ENCODE peak calls at places on chromosome 5, in seven cellular contexts. V is right cardiac atrium; N is AG09319; H is T-cell; A is naive thymus-derived CD8-positive, alpha-beta T cell; F is stimulated activated CD8-positive, alpha-beta memory T cell treated with anti-CD3 and anti-CD28 coated beads, Interleukin-15, amount 100 ng/mL, for 4 hours; W is GM04503. S is an unnamed sample.
A peak's percentile ranks its signal among the peaks of the same experiment; 100 is the strongest.

GRCh38 chr5:34930527-34930844 is 1.1 kb downstream of the DNAJC21 start:
- DNase-seq in W (peak; percentile 16), V (no peak), N (no peak), A (no peak), H (no peak), F (no peak), S (no peak)

GRCh38 chr5:73119492-73120157 is 750 bp upstream of the TMEM171 start:
- DNase-seq in N (no peak), H (no peak), A (no peak), F (no peak), W (no peak), V (no peak), S (no peak)

GRCh38 chr5:25881318-25882036 is 1156.9 kb downstream of the CDH9 start:
- DNase-seq in V (no peak), F (no peak), H (no peak), N (no peak), A (no peak), W (no peak), S (no peak)

GRCh38 chr5:176578391-176578808 is 29.3 kb downstream of the CDHR2 start:
- DNase-seq in V (no peak), A (no peak), W (no peak), N (no peak), H (peak; percentile 40), F (no peak), S (no peak)

GRCh38 chr5:143698534-143698933 is 113.4 kb upstream of the HMHB1 start:
- DNase-seq in W (no peak), F (no peak), N (no peak), V (no peak), A (no peak), H (no peak), S (no peak)

GRCh38 chr5:115774684-115775083 is 41.8 kb downstream of the CDO1 start:
- DNase-seq in A (no peak), W (no peak), H (no peak), V (peak; percentile 24), N (no peak), F (no peak), S (no peak)

GRCh38 chr5:96079075-96079474 is 117.4 kb upstream of the ELL2 start:
- DNase-seq in N (peak; percentile 67), H (no peak), V (no peak), F (no peak), A (no peak), W (peak; percentile 79), S (no peak)

GRCh38 chr5:149063017-149063687 is at the start of gene SH3TC2:
- DNase-seq in F (no peak), H (no peak), W (peak; percentile 55), A (no peak), V (peak; percentile 57), N (no peak), S (no peak)

GRCh38 chr5:132704875-132705274 is 31.1 kb downstream of the IL4 start:
- DNase-seq in N (no peak), V (no peak), W (no peak), F (no peak), H (no peak), A (no peak), S (no peak)

GRCh38 chr5:107485184-107485583 is 185.6 kb downstream of the EFNA5 start:
- DNase-seq in V (no peak), A (no peak), H (no peak), N (no peak), W (no peak), F (no peak), S (no peak)

GRCh38 chr5:179762079-179762780 is 29.6 kb downstream of the MAML1 start:
- DNase-seq in F (no peak), A (peak; percentile 20), N (peak; percentile 16), W (peak; percentile 43), H (peak; percentile 37), V (no peak), S (no peak)

GRCh38 chr5:134242146-134242545 is 16.3 kb upstream of the PPP2CA start:
- DNase-seq in F (no peak), N (no peak), W (no peak), V (no peak), H (no peak), A (no peak), S (no peak)

GRCh38 chr5:139696894-139697658 is 48.9 kb downstream of the CXXC5 start:
- DNase-seq in F (peak; percentile 37), H (no peak), W (peak; percentile 55), V (peak; percentile 92), A (no peak), N (peak; percentile 65), S (no peak)

GRCh38 chr5:60101561-60101960 is 208.0 kb upstream of the PDE4D start:
- DNase-seq in W (no peak), V (no peak), A (no peak), F (no peak), H (no peak), N (no peak), S (no peak)

S was measured in ascending aorta.